ENCODE peak calls at places on chromosome 4, in seven cellular contexts. D is tibial artery, V is suprapubic skin, H is colonic mucosa, Q is fibroblast of lung, O is aorta, W is uterus. B is an unnamed sample. For H3K27me3 and H3K36me3, the result is how much of the 10 kb centered on the place peaks cover.

GRCh38 chr4:72895408-72895807 is 174.1 kb downstream of the COX18 start:
- DNase-seq in D (no peak), H (no peak), Q (no peak), W (no peak), O (no peak), V (no peak), B (peak)

GRCh38 chr4:16636304-16636703 is 262.1 kb downstream of the LDB2 start:
- DNase-seq in W (no peak), O (no peak), V (no peak), Q (no peak), H (no peak), D (no peak), B (no peak)

GRCh38 chr4:186942745-186943606 is 219.3 kb upstream of the FAT1 start:
- DNase-seq in W (peak), V (no peak), D (no peak), H (peak), Q (peak), O (no peak), B (no peak)

GRCh38 chr4:69760455-69760854 is at the start of gene SULT1B1:
- DNase-seq in D (peak), Q (peak), V (no peak), W (no peak), O (no peak), H (peak), B (no peak)

GRCh38 chr4:150415213-150415612 is 166.7 kb upstream of the MAB21L2 start:
- DNase-seq in Q (peak), D (no peak), O (no peak), W (no peak), V (no peak), H (no peak), B (no peak)

GRCh38 chr4:71206763-71207162 is 132.1 kb upstream of the SLC4A4 start:
- DNase-seq in Q (peak), D (no peak), O (no peak), V (no peak), W (no peak), H (no peak), B (no peak)

GRCh38 chr4:33709247-33709646 is 2535.1 kb downstream of the ARAP2 start:
- DNase-seq in D (no peak), O (no peak), Q (peak), V (no peak), W (no peak), H (no peak), B (no peak)

GRCh38 chr4:143641406-143641805 is 59.1 kb downstream of the FREM3 start:
- DNase-seq in V (no peak), O (no peak), W (no peak), Q (peak), D (no peak), H (no peak), B (no peak)

GRCh38 chr4:182662551-182662950 is 254.6 kb downstream of the DCTD start:
- DNase-seq in H (no peak), D (no peak), V (no peak), Q (no peak), W (no peak), O (no peak), B (no peak)

GRCh38 chr4:132313852-132314251 is 835.2 kb upstream of the PCDH10 start:
- DNase-seq in Q (no peak), V (no peak), W (no peak), D (no peak), O (no peak), H (no peak), B (no peak)

GRCh38 chr4:124277691-124278090 is 434.8 kb downstream of the ANKRD50 start:
- DNase-seq in H (no peak), O (no peak), V (no peak), D (no peak), Q (peak), W (no peak), B (no peak)

GRCh38 chr4:37946503-37947179 is 13.6 kb upstream of the PTTG2 start:
- DNase-seq in O (no peak), H (no peak), V (no peak), D (peak), W (no peak), Q (no peak), B (no peak)

GRCh38 chr4:105186701-105187158 is 40.1 kb downstream of the TET2 start:
- DNase-seq in V (no peak), D (no peak), O (no peak), Q (peak), W (no peak), H (no peak), B (no peak)

GRCh38 chr4:129641179-129641578 is 545.2 kb downstream of the C4orf33 start:
- DNase-seq in W (no peak), D (peak), V (no peak), Q (peak), O (no peak), H (peak), B (peak)

GRCh38 chr4:51932684-51933083 is 87.5 kb downstream of the LRRC66 start:
- DNase-seq in W (no peak), Q (no peak), V (no peak), D (no peak), O (no peak), H (no peak), B (no peak)

GRCh38 chr4:143700420-143701352 is at the start of gene FREM3:
- DNase-seq in V (no peak), Q (no peak), D (no peak), O (peak), H (no peak), W (no peak), B (peak)

GRCh38 chr4:51885371-51885770 is 42.4 kb downstream of the DCUN1D4 start:
- DNase-seq in W (no peak), O (no peak), H (no peak), V (no peak), D (no peak), Q (peak), B (no peak)

GRCh38 chr4:71093745-71094144 is 100.3 kb downstream of the DCK start:
- DNase-seq in D (no peak), V (no peak), Q (no peak), H (no peak), O (no peak), W (no peak), B (no peak)

GRCh38 chr4:21490682-21491081 is 457.9 kb downstream of the KCNIP4 start:
- DNase-seq in V (no peak), Q (no peak), D (no peak), H (no peak), W (no peak), O (no peak), B (no peak)

GRCh38 chr4:83011779-83012630 is 1.4 kb upstream of the LIN54 start:
- DNase-seq in O (peak), Q (no peak), H (peak), D (peak), W (peak), V (no peak), B (peak)

GRCh38 chr4:7673111-7673510 is 238.4 kb upstream of the PSAPL1 start:
- DNase-seq in V (no peak), W (no peak), D (no peak), H (no peak), Q (no peak), O (peak), B (no peak)

GRCh38 chr4:163330828-163331628 is 1.4 kb downstream of the NPY1R start:
- DNase-seq in W (no peak), Q (no peak), H (no peak), O (peak), D (no peak), V (no peak), B (no peak)

GRCh38 chr4:164192844-164193243 is 561.1 kb upstream of the SMIM31 start:
- DNase-seq in V (no peak), Q (no peak), D (no peak), O (no peak), H (no peak), W (no peak), B (no peak)

GRCh38 chr4:44487341-44487740 is 38.7 kb upstream of the KCTD8 start:
- DNase-seq in W (no peak), Q (no peak), H (no peak), O (no peak), D (no peak), V (no peak), B (no peak)

GRCh38 chr4:81470456-81471327 is 1.0 kb downstream of the RASGEF1B start:
- DNase-seq in H (peak), W (peak), O (peak), V (peak), Q (no peak), D (peak), B (peak)

GRCh38 chr4:155179216-155179615 is 29.2 kb upstream of the NPY2R start:
- DNase-seq in D (no peak), V (no peak), H (no peak), W (no peak), Q (peak), O (no peak), B (no peak)

GRCh38 chr4:145301386-145302080 is 121.1 kb upstream of the OTUD4 start:
- DNase-seq in V (no peak), O (no peak), Q (peak), H (no peak), D (no peak), W (no peak), B (no peak)

GRCh38 chr4:16794816-16795445 is 103.5 kb downstream of the LDB2 start:
- DNase-seq in H (peak), V (peak), W (peak), Q (peak), O (no peak), D (peak), B (peak)

GRCh38 chr4:102732678-102733445 is 27.9 kb downstream of the MANBA start:
- DNase-seq in Q (no peak), W (no peak), H (no peak), O (no peak), V (no peak), D (no peak), B (no peak)

GRCh38 chr4:1856920-1857699 is 1.2 kb upstream of the LETM1 start:
- DNase-seq in Q (no peak), H (peak), V (no peak), D (no peak), W (peak), O (peak), B (peak)
- H3K27me3 ChIP-seq in Q (under half), H (under half), V (under half), D (under half), W (under half), O (under half), B (under half)

GRCh38 chr4:140721088-140721421 is 35.1 kb downstream of the TBC1D9 start:
- DNase-seq in Q (no peak), O (no peak), V (no peak), H (no peak), D (no peak), W (no peak), B (no peak)
- H3K4me3 ChIP-seq in Q (no peak), O (no peak), V (peak), H (no peak), D (no peak), W (no peak), B (no peak)

GRCh38 chr4:24561438-24562139 is 22.8 kb downstream of the DHX15 start:
- DNase-seq in W (no peak), H (no peak), D (no peak), Q (no peak), O (no peak), V (no peak), B (no peak)

GRCh38 chr4:24559889-24560288 is 24.5 kb downstream of the DHX15 start:
- DNase-seq in Q (peak), D (no peak), O (no peak), V (no peak), H (no peak), W (no peak), B (no peak)

GRCh38 chr4:24565054-24565453 is 19.3 kb downstream of the DHX15 start:
- DNase-seq in Q (no peak), H (no peak), W (no peak), O (no peak), V (no peak), D (no peak), B (no peak)

GRCh38 chr4:24560770-24561415 is 23.5 kb downstream of the DHX15 start:
- DNase-seq in D (no peak), O (no peak), V (no peak), Q (peak), W (no peak), H (no peak), B (no peak)

GRCh38 chr4:24564488-24564887 is 19.9 kb downstream of the DHX15 start:
- DNase-seq in W (no peak), H (no peak), Q (no peak), V (no peak), O (no peak), D (no peak), B (no peak)
- H3K36me3 ChIP-seq in W (under half), H (under half), Q (under half), V (under half), O (under half), D (under half), B (half or more)

DNA sequence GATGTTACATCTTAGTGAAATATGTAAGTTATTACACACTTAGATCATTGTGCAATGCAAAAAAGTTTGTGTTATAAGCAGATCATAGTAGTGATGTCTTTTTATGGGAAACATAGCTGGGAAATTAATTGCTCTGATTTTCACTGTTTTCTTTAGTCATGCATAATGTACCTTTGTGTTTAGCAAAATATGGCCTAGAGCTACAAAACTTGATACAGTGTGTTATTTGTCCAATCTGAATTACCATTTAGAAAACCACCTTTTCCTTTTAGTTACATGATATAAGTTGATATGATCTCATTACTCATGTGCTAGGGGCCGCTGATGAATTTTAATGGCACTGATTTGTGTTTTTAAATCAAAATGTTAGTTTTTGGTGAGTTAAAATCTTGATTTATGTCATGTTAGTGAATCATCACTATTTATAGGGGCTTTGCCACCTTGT is 2.0 kb downstream of the BMPR1B start:
- DNase-seq in D (no peak), V (no peak), O (no peak), H (no peak), W (no peak), Q (no peak), B (no peak)
- H3K27me3 ChIP-seq in D (under half), V (under half), O (under half), H (under half), W (under half), Q (under half), B (under half)

GRCh38 chr4:153788064-153788418 is 842 bp downstream of the SFRP2 start:
- DNase-seq in H (no peak), O (no peak), W (no peak), D (peak), V (no peak), Q (no peak), B (no peak)
- H3K4me3 ChIP-seq in H (no peak), O (no peak), W (no peak), D (peak), V (peak), Q (no peak), B (no peak)

GRCh38 chr4:24568425-24568824 is 15.9 kb downstream of the DHX15 start:
- DNase-seq in H (no peak), Q (no peak), W (no peak), D (no peak), V (no peak), O (no peak), B (no peak)
- H3K36me3 ChIP-seq in H (under half), Q (under half), W (under half), D (under half), V (under half), O (under half), B (half or more)

GRCh38 chr4:10454726-10455125 is 2.5 kb downstream of the ZNF518B start:
- DNase-seq in W (no peak), V (no peak), Q (no peak), O (no peak), D (no peak), H (no peak), B (no peak)

GRCh38 chr4:10458190-10458589 is 964 bp upstream of the ZNF518B start:
- DNase-seq in V (no peak), W (no peak), D (no peak), Q (no peak), H (peak), O (no peak), B (no peak)

GRCh38 chr4:10457255-10457801 is at the start of gene ZNF518B:
- DNase-seq in V (peak), W (peak), O (peak), H (peak), Q (peak), D (peak), B (peak)

GRCh38 chr4:10455133-10455532 is 2.1 kb downstream of the ZNF518B start:
- DNase-seq in Q (no peak), O (no peak), H (no peak), V (no peak), D (no peak), W (no peak), B (no peak)

GRCh38 chr4:10456270-10457254 is 664 bp downstream of the ZNF518B start:
- DNase-seq in V (no peak), D (peak), H (peak), W (peak), O (peak), Q (peak), B (peak)
- H3K27me3 ChIP-seq in V (under half), D (under half), H (under half), W (under half), O (under half), Q (under half), B (under half)

GRCh38 chr4:78551420-78552351 is at the start of gene ANXA3:
- DNase-seq in Q (peak), H (peak), V (no peak), D (no peak), W (no peak), O (peak), B (peak)
- H3K4me3 ChIP-seq in Q (peak), H (peak), V (peak), D (peak), W (peak), O (peak), B (peak)

B was measured in WERI-Rb-1.